ENCODE peak calls at places on chromosomes 16 and 17, in ten cellular contexts. One of them, this sample, is unnamed. For H3K4me1, the result is how much of the 10 kb centered on the place peaks cover.

GRCh38 chr16:89106533-89107208 is 13.0 kb downstream of the ACSF3 start:
- DNase-seq in left ventricle myocardium inferior: no peak
- DNase-seq in psoas muscle: no peak
- DNase-seq in heart left ventricle: peak
- DNase-seq in thoracic aorta: no peak
- DNase-seq in mammary epithelial cell: no peak
- DNase-seq in thyroid gland: no peak
- DNase-seq in heart right ventricle: no peak
- DNase-seq in testis: no peak
- DNase-seq in tibial artery: no peak
- DNase-seq in this sample: no peak

GRCh38 chr16:55062446-55062845 is 131.8 kb downstream of the IRX5 start:
- DNase-seq in tibial artery: no peak
- DNase-seq in thoracic aorta: no peak
- DNase-seq in heart right ventricle: no peak
- DNase-seq in mammary epithelial cell: no peak
- DNase-seq in psoas muscle: no peak
- DNase-seq in left ventricle myocardium inferior: no peak
- DNase-seq in heart left ventricle: no peak
- DNase-seq in thyroid gland: no peak
- DNase-seq in testis: no peak
- DNase-seq in this sample: no peak

GRCh38 chr17:82679586-82680465 is 18.7 kb downstream of the RAB40B start:
- DNase-seq in tibial artery: no peak
- DNase-seq in mammary epithelial cell: no peak
- DNase-seq in thyroid gland: no peak
- DNase-seq in thoracic aorta: no peak
- DNase-seq in psoas muscle: no peak
- DNase-seq in left ventricle myocardium inferior: no peak
- DNase-seq in heart left ventricle: no peak
- DNase-seq in testis: no peak
- DNase-seq in heart right ventricle: no peak
- DNase-seq in this sample: no peak

GRCh38 chr16:82767808-82768207 is 141.0 kb downstream of the CDH13 start:
- DNase-seq in heart left ventricle: no peak
- DNase-seq in thyroid gland: no peak
- DNase-seq in left ventricle myocardium inferior: no peak
- DNase-seq in psoas muscle: no peak
- DNase-seq in thoracic aorta: no peak
- DNase-seq in tibial artery: no peak
- DNase-seq in mammary epithelial cell: no peak
- DNase-seq in testis: no peak
- DNase-seq in heart right ventricle: no peak
- DNase-seq in this sample: no peak

GRCh38 chr16:53937068-53937614 is 233.2 kb downstream of the FTO start:
- DNase-seq in tibial artery: no peak
- DNase-seq in thyroid gland: no peak
- DNase-seq in psoas muscle: no peak
- DNase-seq in testis: no peak
- DNase-seq in heart right ventricle: no peak
- DNase-seq in heart left ventricle: no peak
- DNase-seq in mammary epithelial cell: no peak
- DNase-seq in thoracic aorta: no peak
- DNase-seq in left ventricle myocardium inferior: no peak
- DNase-seq in this sample: no peak

GRCh38 chr16:90018297-90019200 is 707 bp downstream of the DBNDD1 start:
- DNase-seq in left ventricle myocardium inferior: no peak
- DNase-seq in heart left ventricle: peak
- DNase-seq in tibial artery: no peak
- DNase-seq in testis: peak
- DNase-seq in psoas muscle: no peak
- DNase-seq in heart right ventricle: no peak
- DNase-seq in thyroid gland: peak
- DNase-seq in thoracic aorta: no peak
- DNase-seq in mammary epithelial cell: no peak
- DNase-seq in this sample: no peak

GRCh38 chr17:36657390-36657762 is 56.0 kb downstream of the MRM1 start:
- DNase-seq in mammary epithelial cell: no peak
- DNase-seq in tibial artery: no peak
- DNase-seq in heart right ventricle: no peak
- DNase-seq in thyroid gland: no peak
- DNase-seq in testis: no peak
- DNase-seq in heart left ventricle: no peak
- DNase-seq in thoracic aorta: no peak
- DNase-seq in psoas muscle: no peak
- DNase-seq in left ventricle myocardium inferior: no peak
- DNase-seq in this sample: no peak

GRCh38 chr16:49158029-49158642 is 123.5 kb downstream of the CBLN1 start:
- DNase-seq in thyroid gland: peak
- DNase-seq in testis: peak
- DNase-seq in psoas muscle: no peak
- DNase-seq in heart left ventricle: no peak
- DNase-seq in mammary epithelial cell: peak
- DNase-seq in left ventricle myocardium inferior: peak
- DNase-seq in thoracic aorta: no peak
- DNase-seq in heart right ventricle: peak
- DNase-seq in tibial artery: no peak
- DNase-seq in this sample: no peak

GRCh38 chr16:74608944-74609343 is 2.0 kb upstream of the GLG1 start:
- DNase-seq in thoracic aorta: no peak
- DNase-seq in heart right ventricle: no peak
- DNase-seq in tibial artery: peak
- DNase-seq in mammary epithelial cell: no peak
- DNase-seq in testis: no peak
- DNase-seq in thyroid gland: no peak
- DNase-seq in heart left ventricle: no peak
- DNase-seq in left ventricle myocardium inferior: no peak
- DNase-seq in psoas muscle: no peak
- DNase-seq in this sample: no peak

GRCh38 chr17:55089955-55090573 is 121.5 kb downstream of the STXBP4 start:
- DNase-seq in psoas muscle: no peak
- DNase-seq in thyroid gland: peak
- DNase-seq in mammary epithelial cell: no peak
- DNase-seq in heart right ventricle: no peak
- DNase-seq in heart left ventricle: no peak
- DNase-seq in tibial artery: no peak
- DNase-seq in testis: no peak
- DNase-seq in thoracic aorta: no peak
- DNase-seq in left ventricle myocardium inferior: no peak
- DNase-seq in this sample: no peak

GRCh38 chr16:20799599-20799998 is 6.7 kb downstream of the ERI2 start:
- DNase-seq in psoas muscle: no peak
- DNase-seq in thoracic aorta: no peak
- DNase-seq in testis: no peak
- DNase-seq in left ventricle myocardium inferior: no peak
- DNase-seq in heart right ventricle: no peak
- DNase-seq in mammary epithelial cell: no peak
- DNase-seq in heart left ventricle: no peak
- DNase-seq in tibial artery: no peak
- DNase-seq in thyroid gland: no peak
- DNase-seq in this sample: no peak

GRCh38 chr16:88941933-88942909 is 34.8 kb downstream of the CBFA2T3 start:
- DNase-seq in thyroid gland: peak
- DNase-seq in thoracic aorta: no peak
- DNase-seq in mammary epithelial cell: no peak
- DNase-seq in left ventricle myocardium inferior: peak
- DNase-seq in heart right ventricle: peak
- DNase-seq in heart left ventricle: peak
- DNase-seq in psoas muscle: peak
- DNase-seq in tibial artery: no peak
- DNase-seq in testis: peak
- DNase-seq in this sample: no peak

DNA sequence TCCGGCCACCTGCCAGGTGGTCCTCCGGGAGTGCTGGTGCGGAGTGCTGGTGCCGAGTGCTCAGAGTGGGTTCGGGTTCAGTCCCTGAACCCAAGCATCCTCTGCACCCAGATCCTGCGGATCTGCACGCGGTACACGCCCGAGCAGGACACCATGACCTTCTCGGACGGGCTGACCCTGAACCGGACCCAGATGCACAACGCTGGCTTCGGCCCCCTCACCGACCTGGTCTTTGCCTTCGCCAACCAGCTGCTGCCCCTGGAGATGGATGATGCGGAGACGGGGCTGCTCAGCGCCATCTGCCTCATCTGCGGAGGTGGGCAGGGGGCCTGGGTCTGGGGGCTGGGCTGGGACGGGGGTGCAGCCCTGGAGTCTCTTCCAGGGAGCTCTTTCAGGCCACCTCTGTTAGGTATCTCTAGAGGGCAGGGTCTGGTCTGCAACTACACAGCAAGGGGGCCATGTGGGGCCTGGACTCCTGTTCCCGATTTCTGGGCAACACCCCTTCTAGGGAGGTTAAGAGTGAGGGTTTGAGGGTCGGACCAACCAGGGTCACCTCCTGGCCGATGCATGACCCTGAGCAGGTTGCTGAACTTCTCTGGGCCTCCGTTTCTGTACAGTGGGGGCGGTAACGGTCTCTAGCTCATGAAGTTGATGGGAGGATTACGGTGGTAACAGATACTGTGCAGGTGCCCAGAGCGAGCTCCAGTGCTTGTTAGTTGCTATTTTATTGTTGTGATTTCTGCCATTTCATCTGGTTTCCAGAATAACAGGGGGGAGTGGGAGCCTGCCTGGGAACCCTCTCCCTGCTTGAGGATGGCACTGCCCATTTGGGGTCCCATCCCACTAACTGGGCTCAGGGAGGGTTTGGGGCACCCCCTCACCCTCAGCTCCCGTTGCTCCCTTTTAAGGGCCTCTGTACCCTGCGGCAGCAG is 10.1 kb downstream of the GJD3 start:
- DNase-seq in heart left ventricle: no peak
- DNase-seq in psoas muscle: no peak
- DNase-seq in mammary epithelial cell: no peak
- DNase-seq in left ventricle myocardium inferior: no peak
- DNase-seq in thyroid gland: no peak
- DNase-seq in thoracic aorta: no peak
- DNase-seq in tibial artery: no peak
- DNase-seq in heart right ventricle: no peak
- DNase-seq in testis: no peak
- DNase-seq in this sample: no peak
- H3K4me1 ChIP-seq in heart left ventricle: under half
- H3K4me1 ChIP-seq in psoas muscle: under half
- H3K4me1 ChIP-seq in mammary epithelial cell: under half
- H3K4me1 ChIP-seq in left ventricle myocardium inferior: half or more
- H3K4me1 ChIP-seq in thyroid gland: under half
- H3K4me1 ChIP-seq in thoracic aorta: under half
- H3K4me1 ChIP-seq in tibial artery: under half
- H3K4me1 ChIP-seq in heart right ventricle: half or more
- H3K4me1 ChIP-seq in testis: half or more
- H3K4me1 ChIP-seq in this sample: under half

DNA sequence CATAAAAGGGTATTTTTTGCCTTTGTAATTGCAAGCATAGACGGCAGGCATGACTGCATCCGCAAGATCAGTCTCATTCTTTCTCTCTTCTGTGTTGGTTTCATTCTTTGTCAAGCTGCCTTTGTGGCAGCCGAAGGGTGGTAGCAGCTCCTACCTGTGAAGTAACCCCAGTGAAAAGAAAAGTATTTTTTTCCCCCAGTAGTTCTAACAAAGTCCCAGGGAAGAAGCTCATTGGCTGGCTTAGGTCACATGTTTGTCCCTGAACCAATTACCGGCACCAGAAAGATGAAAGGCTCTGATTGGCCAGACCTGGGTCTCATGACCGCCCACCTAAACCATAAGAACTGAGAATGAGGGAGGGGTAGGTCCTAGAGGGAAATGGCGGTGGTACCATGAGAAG is 110.7 kb downstream of the RAP1GAP2 start:
- DNase-seq in thyroid gland: no peak
- DNase-seq in mammary epithelial cell: no peak
- DNase-seq in psoas muscle: no peak
- DNase-seq in testis: peak
- DNase-seq in thoracic aorta: no peak
- DNase-seq in heart right ventricle: no peak
- DNase-seq in heart left ventricle: no peak
- DNase-seq in tibial artery: no peak
- DNase-seq in left ventricle myocardium inferior: no peak
- DNase-seq in this sample: no peak
- H3K4me1 ChIP-seq in thyroid gland: under half
- H3K4me1 ChIP-seq in mammary epithelial cell: under half
- H3K4me1 ChIP-seq in psoas muscle: under half
- H3K4me1 ChIP-seq in testis: under half
- H3K4me1 ChIP-seq in thoracic aorta: under half
- H3K4me1 ChIP-seq in heart right ventricle: half or more
- H3K4me1 ChIP-seq in heart left ventricle: under half
- H3K4me1 ChIP-seq in tibial artery: under half
- H3K4me1 ChIP-seq in left ventricle myocardium inferior: half or more
- H3K4me1 ChIP-seq in this sample: under half

DNA sequence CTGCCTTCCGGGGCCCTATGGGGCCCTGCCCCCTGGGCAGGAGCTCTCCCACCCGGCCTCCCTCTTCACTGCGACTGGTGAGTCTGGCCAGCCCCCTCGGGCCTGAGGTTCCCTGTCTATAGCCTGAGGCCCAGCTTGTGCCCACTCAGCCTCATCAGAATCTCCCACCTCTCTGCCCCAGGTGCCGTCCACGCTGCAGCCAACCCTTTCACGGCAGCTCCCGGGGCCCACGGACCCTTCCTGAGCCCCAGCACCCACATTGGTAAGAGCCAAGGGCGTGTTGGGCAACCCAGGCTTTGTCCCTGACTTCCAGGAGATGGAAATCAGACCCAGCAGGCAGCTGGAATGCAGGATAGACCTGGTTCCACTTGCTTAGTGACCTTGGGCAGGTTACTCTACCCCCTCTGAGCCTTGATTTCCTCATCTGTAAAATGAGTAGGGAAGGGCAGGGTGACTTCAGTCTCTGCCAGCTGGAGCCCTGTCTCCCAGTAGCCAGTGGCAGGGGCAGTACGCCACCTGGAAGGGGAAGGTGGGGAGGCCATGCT is 9.2 kb downstream of the FBRS start:
- DNase-seq in heart left ventricle: peak
- DNase-seq in thyroid gland: no peak
- DNase-seq in tibial artery: no peak
- DNase-seq in mammary epithelial cell: no peak
- DNase-seq in left ventricle myocardium inferior: no peak
- DNase-seq in thoracic aorta: no peak
- DNase-seq in psoas muscle: no peak
- DNase-seq in testis: no peak
- DNase-seq in heart right ventricle: no peak
- DNase-seq in this sample: no peak
- H3K4me1 ChIP-seq in heart left ventricle: under half
- H3K4me1 ChIP-seq in thyroid gland: under half
- H3K4me1 ChIP-seq in tibial artery: under half
- H3K4me1 ChIP-seq in mammary epithelial cell: under half
- H3K4me1 ChIP-seq in left ventricle myocardium inferior: under half
- H3K4me1 ChIP-seq in thoracic aorta: under half
- H3K4me1 ChIP-seq in psoas muscle: under half
- H3K4me1 ChIP-seq in testis: under half
- H3K4me1 ChIP-seq in heart right ventricle: under half
- H3K4me1 ChIP-seq in this sample: under half

DNA sequence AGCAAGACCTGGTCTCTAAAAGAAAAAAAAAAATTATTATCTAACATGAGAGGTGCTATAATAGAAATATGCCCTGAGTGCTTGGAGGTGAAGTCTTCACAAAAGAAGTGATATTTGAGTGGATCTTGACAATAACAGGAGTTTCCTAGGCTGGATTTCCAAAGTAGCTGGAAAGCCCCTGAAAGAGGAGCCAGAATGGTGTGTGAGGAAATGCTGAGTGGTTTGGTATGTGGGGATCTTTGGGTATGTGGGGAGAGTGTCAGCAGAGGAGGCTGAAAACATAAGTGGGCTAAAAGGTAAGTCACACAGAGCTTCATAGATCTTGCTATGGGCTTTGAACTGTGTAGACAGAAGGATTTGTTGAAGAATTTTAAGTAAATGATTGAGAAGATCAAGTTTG is 100.2 kb downstream of the YPEL2 start:
- DNase-seq in tibial artery: no peak
- DNase-seq in thyroid gland: no peak
- DNase-seq in left ventricle myocardium inferior: no peak
- DNase-seq in mammary epithelial cell: peak
- DNase-seq in testis: no peak
- DNase-seq in heart left ventricle: no peak
- DNase-seq in thoracic aorta: no peak
- DNase-seq in heart right ventricle: no peak
- DNase-seq in psoas muscle: no peak
- DNase-seq in this sample: no peak
- H3K4me1 ChIP-seq in tibial artery: under half
- H3K4me1 ChIP-seq in thyroid gland: under half
- H3K4me1 ChIP-seq in left ventricle myocardium inferior: under half
- H3K4me1 ChIP-seq in mammary epithelial cell: under half
- H3K4me1 ChIP-seq in testis: under half
- H3K4me1 ChIP-seq in heart left ventricle: under half
- H3K4me1 ChIP-seq in thoracic aorta: under half
- H3K4me1 ChIP-seq in heart right ventricle: under half
- H3K4me1 ChIP-seq in psoas muscle: under half
- H3K4me1 ChIP-seq in this sample: under half